ENCODE peak calls at places on chromosomes 5 and 9, in six cellular contexts. Q, B, T, F, P and L are unnamed samples.
A peak's percentile ranks its signal among the peaks of the same experiment; 100 is the strongest.

GRCh38 chr9:83270116-83270515 is 207.2 kb upstream of the RASEF start:
- DNase-seq in B (peak; percentile 56), T (no peak), P (no peak), Q (no peak), F (no peak), L (no peak)

GRCh38 chr5:172038167-172038566 is 31.7 kb upstream of the FBXW11 start:
- DNase-seq in B (no peak), T (no peak), F (no peak), Q (no peak), P (no peak), L (no peak)

GRCh38 chr5:90878081-90878480 is 319.5 kb downstream of the ADGRV1 start:
- DNase-seq in Q (no peak), T (peak; percentile 43), F (no peak), P (no peak), B (no peak), L (no peak)

GRCh38 chr9:15243086-15243485 is 63.9 kb downstream of the TTC39B start:
- DNase-seq in F (no peak), B (peak; percentile 54), Q (no peak), T (peak; percentile 55), P (no peak), L (no peak)

GRCh38 chr9:130770679-130771442 is 64.2 kb upstream of the ABL1 start:
- DNase-seq in B (peak; percentile 59), Q (peak; percentile 15), T (peak; percentile 82), F (peak; percentile 5), P (peak; percentile 67), L (peak; percentile 18)

GRCh38 chr5:91390268-91390667 is 7.2 kb upstream of the ARRDC3 start:
- DNase-seq in P (no peak), F (no peak), T (no peak), B (no peak), Q (no peak), L (no peak)

GRCh38 chr9:34518110-34518616 is 4.6 kb downstream of the ENHO start:
- DNase-seq in P (no peak), B (no peak), T (no peak), F (no peak), Q (no peak), L (no peak)

GRCh38 chr9:2159521-2160417 is 144.6 kb downstream of the SMARCA2 start:
- DNase-seq in Q (no peak), B (no peak), F (no peak), T (peak; percentile 23), P (peak; percentile 26), L (no peak)

GRCh38 chr5:89253931-89254330 is 370.9 kb upstream of the MEF2C start:
- DNase-seq in B (no peak), Q (no peak), F (no peak), T (no peak), P (no peak), L (no peak)

GRCh38 chr5:163677092-163677491 is 171.7 kb downstream of the MAT2B start:
- DNase-seq in F (no peak), P (no peak), B (no peak), T (no peak), Q (no peak), L (no peak)

GRCh38 chr9:38046669-38047300 is 22.2 kb downstream of the SHB start:
- DNase-seq in P (peak; percentile 92), T (peak; percentile 69), F (peak; percentile 31), B (peak; percentile 89), Q (no peak), L (no peak)

GRCh38 chr5:163943546-163943945 is 438.1 kb downstream of the MAT2B start:
- DNase-seq in B (peak; percentile 41), Q (no peak), T (peak; percentile 81), F (no peak), P (no peak), L (no peak)

GRCh38 chr5:139668924-139669680 is 21.0 kb downstream of the CXXC5 start:
- DNase-seq in Q (no peak), F (no peak), T (no peak), B (no peak), P (no peak), L (no peak)

GRCh38 chr9:16275795-16276624 is 594.5 kb downstream of the BNC2 start:
- DNase-seq in T (no peak), B (peak; percentile 72), P (peak; percentile 66), F (no peak), Q (no peak), L (no peak)

GRCh38 chr9:137027369-137028012 is 546 bp downstream of the ABCA2 start:
- DNase-seq in B (peak; percentile 32), T (peak; percentile 6), P (no peak), Q (no peak), F (peak; percentile 25), L (no peak)

GRCh38 chr9:115157245-115157674 is 39.3 kb upstream of the TNC start:
- DNase-seq in P (peak; percentile 94), B (peak; percentile 89), Q (no peak), F (peak; percentile 40), T (peak; percentile 88), L (no peak)

GRCh38 chr5:140556438-140556837 is 835 bp downstream of the SRA1 start:
- DNase-seq in P (no peak), Q (no peak), B (peak; percentile 62), F (no peak), T (peak; percentile 46), L (no peak)

GRCh38 chr5:89204766-89205165 is 321.8 kb upstream of the MEF2C start:
- DNase-seq in F (no peak), T (no peak), Q (no peak), P (no peak), B (peak; percentile 70), L (no peak)

GRCh38 chr5:127876384-127876783 is 173.2 kb downstream of the CCDC192 start:
- DNase-seq in Q (no peak), P (peak; percentile 90), F (no peak), T (no peak), B (peak; percentile 29), L (no peak)

GRCh38 chr5:73640861-73641320 is 14.9 kb downstream of the ARHGEF28 start:
- DNase-seq in B (peak; percentile 90), P (no peak), Q (no peak), F (no peak), T (peak; percentile 33), L (no peak)

GRCh38 chr9:132994410-132995120 is 16.1 kb downstream of the GFI1B start:
- DNase-seq in Q (no peak), B (peak; percentile 56), F (no peak), T (peak; percentile 57), P (peak; percentile 70), L (no peak)

GRCh38 chr5:57216714-57217113 is 42.9 kb downstream of the GPBP1 start:
- DNase-seq in F (peak; percentile 52), B (peak; percentile 71), T (peak; percentile 82), Q (no peak), P (no peak), L (no peak)

GRCh38 chr9:36470891-36471290 is 70.8 kb upstream of the RNF38 start:
- DNase-seq in Q (peak; percentile 65), T (peak; percentile 71), B (peak; percentile 49), F (peak; percentile 30), P (peak; percentile 79), L (peak; percentile 71)

GRCh38 chr5:151123897-151124751 is 33.5 kb downstream of the ANXA6 start:
- DNase-seq in B (peak; percentile 36), P (peak; percentile 73), Q (no peak), T (peak; percentile 39), F (no peak), L (peak; percentile 71)

GRCh38 chr5:55993013-55993412 is 1.8 kb downstream of the IL6ST start:
- DNase-seq in T (peak; percentile 48), P (peak; percentile 35), F (no peak), Q (no peak), B (no peak), L (peak; percentile 16)

GRCh38 chr9:80012557-80013330 is 441.0 kb downstream of the TLE4 start:
- DNase-seq in B (no peak), T (no peak), Q (no peak), F (no peak), P (no peak), L (no peak)

GRCh38 chr5:172544371-172545120 is 90.2 kb upstream of the SH3PXD2B start:
- DNase-seq in B (no peak), P (no peak), T (no peak), Q (no peak), F (no peak), L (no peak)

GRCh38 chr5:33981408-33982171 is 2.9 kb downstream of the SLC45A2 start:
- DNase-seq in B (peak; percentile 42), Q (no peak), F (no peak), P (peak; percentile 13), T (peak; percentile 44), L (no peak)

GRCh38 chr5:151078490-151079262 is 2.2 kb downstream of the TNIP1 start:
- DNase-seq in F (no peak), B (no peak), P (peak; percentile 93), T (no peak), Q (peak; percentile 64), L (peak; percentile 91)

GRCh38 chr9:28999806-29000205 is 1426.5 kb upstream of the C9orf72 start:
- DNase-seq in B (no peak), P (peak; percentile 17), T (no peak), Q (no peak), F (no peak), L (no peak)

GRCh38 chr5:133455681-133456080 is 156.7 kb downstream of the FSTL4 start:
- DNase-seq in F (no peak), B (no peak), T (no peak), P (no peak), Q (no peak), L (no peak)

GRCh38 chr5:90640484-90641059 is 82.0 kb downstream of the ADGRV1 start:
- DNase-seq in F (no peak), T (no peak), B (peak; percentile 59), Q (no peak), P (no peak), L (no peak)

GRCh38 chr9:79944991-79945390 is 373.2 kb downstream of the TLE4 start:
- DNase-seq in Q (no peak), P (no peak), T (no peak), F (no peak), B (no peak), L (no peak)

GRCh38 chr9:136995772-136996308 is 528 bp downstream of the CLIC3 start:
- DNase-seq in T (peak; percentile 6), Q (no peak), P (peak; percentile 17), F (no peak), B (peak; percentile 50), L (no peak)

GRCh38 chr9:136059321-136059791 is 35.7 kb downstream of the NACC2 start:
- DNase-seq in P (no peak), B (no peak), F (no peak), T (no peak), Q (no peak), L (no peak)

GRCh38 chr5:124007675-124008398 is 495.9 kb downstream of the CSNK1G3 start:
- DNase-seq in P (peak; percentile 13), B (peak; percentile 45), F (no peak), Q (no peak), T (peak; percentile 4), L (no peak)

GRCh38 chr5:146731909-146732659 is 146.5 kb downstream of the PPP2R2B start:
- DNase-seq in Q (no peak), T (peak; percentile 87), B (peak; percentile 99), P (peak; percentile 93), F (peak; percentile 28), L (no peak)

GRCh38 chr5:1111727-1112289 is at the start of gene SLC12A7:
- DNase-seq in F (no peak), T (no peak), B (peak; percentile 11), Q (peak; percentile 68), P (peak; percentile 65), L (peak; percentile 73)

GRCh38 chr9:108363321-108363720 is 492.5 kb downstream of the ACTL7B start:
- DNase-seq in F (no peak), B (no peak), Q (no peak), T (no peak), P (no peak), L (no peak)